ENCODE peak calls at places on chromosomes 7 and 10, in nine cellular contexts. One of them, this sample, is unnamed. For H3K4me1, the result is how much of the 10 kb centered on the place peaks cover.

GRCh38 chr7:88224596-88225275 is 4.9 kb upstream of the SRI start:
- DNase-seq in mesendoderm: no peak
- DNase-seq in fibroblast of lung: peak
- DNase-seq in endodermal cell: no peak
- DNase-seq in colonic mucosa: no peak
- DNase-seq in HCT116: no peak
- DNase-seq in neural progenitor cell: no peak
- DNase-seq in IMR-90: peak
- DNase-seq in neuronal stem cell: no peak
- DNase-seq in this sample: peak

GRCh38 chr7:30828591-30828990 is 57.4 kb downstream of the MINDY4 start:
- DNase-seq in mesendoderm: no peak
- DNase-seq in fibroblast of lung: no peak
- DNase-seq in endodermal cell: no peak
- DNase-seq in colonic mucosa: no peak
- DNase-seq in HCT116: no peak
- DNase-seq in neural progenitor cell: no peak
- DNase-seq in IMR-90: no peak
- DNase-seq in neuronal stem cell: no peak
- DNase-seq in this sample: no peak

GRCh38 chr10:15472008-15472407 is 100.9 kb upstream of the FAM171A1 start:
- DNase-seq in mesendoderm: no peak
- DNase-seq in fibroblast of lung: no peak
- DNase-seq in endodermal cell: no peak
- DNase-seq in colonic mucosa: no peak
- DNase-seq in HCT116: no peak
- DNase-seq in neural progenitor cell: peak
- DNase-seq in IMR-90: no peak
- DNase-seq in neuronal stem cell: no peak
- DNase-seq in this sample: peak

GRCh38 chr10:124263726-124264125 is 155.0 kb downstream of the OAT start:
- DNase-seq in mesendoderm: no peak
- DNase-seq in fibroblast of lung: no peak
- DNase-seq in endodermal cell: no peak
- DNase-seq in colonic mucosa: no peak
- DNase-seq in HCT116: no peak
- DNase-seq in neural progenitor cell: no peak
- DNase-seq in IMR-90: no peak
- DNase-seq in neuronal stem cell: no peak
- DNase-seq in this sample: no peak

GRCh38 chr7:38189256-38189938 is 11.4 kb downstream of the STARD3NL start:
- DNase-seq in mesendoderm: no peak
- DNase-seq in fibroblast of lung: no peak
- DNase-seq in endodermal cell: no peak
- DNase-seq in colonic mucosa: no peak
- DNase-seq in HCT116: no peak
- DNase-seq in neural progenitor cell: no peak
- DNase-seq in IMR-90: peak
- DNase-seq in neuronal stem cell: no peak
- DNase-seq in this sample: no peak

GRCh38 chr10:127976701-127977367 is 69.9 kb downstream of the PTPRE start:
- DNase-seq in mesendoderm: no peak
- DNase-seq in fibroblast of lung: no peak
- DNase-seq in endodermal cell: no peak
- DNase-seq in colonic mucosa: no peak
- DNase-seq in HCT116: no peak
- DNase-seq in neural progenitor cell: no peak
- DNase-seq in IMR-90: no peak
- DNase-seq in neuronal stem cell: no peak
- DNase-seq in this sample: no peak

GRCh38 chr7:55535637-55536016 is 36.7 kb downstream of the VOPP1 start:
- DNase-seq in mesendoderm: no peak
- DNase-seq in fibroblast of lung: no peak
- DNase-seq in endodermal cell: no peak
- DNase-seq in colonic mucosa: no peak
- DNase-seq in HCT116: no peak
- DNase-seq in neural progenitor cell: no peak
- DNase-seq in IMR-90: no peak
- DNase-seq in neuronal stem cell: no peak
- DNase-seq in this sample: no peak

GRCh38 chr7:107982918-107983389 is 20.0 kb downstream of the LAMB1 start:
- DNase-seq in mesendoderm: no peak
- DNase-seq in fibroblast of lung: peak
- DNase-seq in endodermal cell: no peak
- DNase-seq in colonic mucosa: no peak
- DNase-seq in HCT116: no peak
- DNase-seq in neural progenitor cell: no peak
- DNase-seq in IMR-90: peak
- DNase-seq in neuronal stem cell: no peak
- DNase-seq in this sample: no peak

GRCh38 chr10:86862786-86863185 is 94.6 kb downstream of the MMRN2 start:
- DNase-seq in mesendoderm: peak
- DNase-seq in fibroblast of lung: no peak
- DNase-seq in endodermal cell: no peak
- DNase-seq in colonic mucosa: no peak
- DNase-seq in HCT116: no peak
- DNase-seq in neural progenitor cell: no peak
- DNase-seq in IMR-90: no peak
- DNase-seq in neuronal stem cell: no peak
- DNase-seq in this sample: no peak

GRCh38 chr10:86863443-86863842 is 94.0 kb downstream of the MMRN2 start:
- DNase-seq in mesendoderm: peak
- DNase-seq in fibroblast of lung: no peak
- DNase-seq in endodermal cell: peak
- DNase-seq in colonic mucosa: no peak
- DNase-seq in HCT116: no peak
- DNase-seq in neural progenitor cell: no peak
- DNase-seq in IMR-90: no peak
- DNase-seq in neuronal stem cell: no peak
- DNase-seq in this sample: no peak

GRCh38 chr10:86870679-86871078 is 86.7 kb downstream of the MMRN2 start:
- DNase-seq in mesendoderm: no peak
- DNase-seq in fibroblast of lung: no peak
- DNase-seq in endodermal cell: no peak
- DNase-seq in colonic mucosa: no peak
- DNase-seq in HCT116: no peak
- DNase-seq in neural progenitor cell: no peak
- DNase-seq in IMR-90: no peak
- DNase-seq in neuronal stem cell: no peak
- DNase-seq in this sample: no peak

GRCh38 chr10:86868353-86868752 is 89.1 kb downstream of the MMRN2 start:
- DNase-seq in mesendoderm: peak
- DNase-seq in fibroblast of lung: peak
- DNase-seq in endodermal cell: peak
- DNase-seq in colonic mucosa: no peak
- DNase-seq in HCT116: no peak
- DNase-seq in neural progenitor cell: peak
- DNase-seq in IMR-90: peak
- DNase-seq in neuronal stem cell: peak
- DNase-seq in this sample: no peak

DNA sequence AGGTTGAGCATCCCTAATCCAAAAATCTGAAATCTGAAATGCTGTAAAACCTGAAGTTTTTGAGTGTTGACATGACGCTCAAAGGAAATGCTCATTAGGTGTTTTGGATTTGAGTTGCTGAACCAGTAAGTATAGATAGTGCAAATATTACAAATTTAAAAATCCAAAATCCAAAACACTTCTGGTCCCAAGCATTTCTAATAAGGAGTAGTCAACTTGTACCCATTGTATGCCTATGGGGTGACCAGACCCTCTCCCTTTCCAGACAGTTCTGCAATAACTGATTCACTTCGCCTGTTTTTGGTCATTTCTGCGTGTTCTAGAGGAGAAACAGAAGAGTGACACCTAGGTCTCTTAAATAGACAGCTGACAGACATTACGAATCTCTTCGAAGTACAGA is 90.3 kb downstream of the MMRN2 start:
- DNase-seq in mesendoderm: no peak
- DNase-seq in fibroblast of lung: no peak
- DNase-seq in endodermal cell: no peak
- DNase-seq in colonic mucosa: no peak
- DNase-seq in HCT116: no peak
- DNase-seq in neural progenitor cell: no peak
- DNase-seq in IMR-90: no peak
- DNase-seq in neuronal stem cell: no peak
- DNase-seq in this sample: no peak
- H3K9ac ChIP-seq in mesendoderm: no peak
- H3K9ac ChIP-seq in fibroblast of lung: no peak
- H3K9ac ChIP-seq in endodermal cell: no peak
- H3K9ac ChIP-seq in colonic mucosa: no peak
- H3K9ac ChIP-seq in HCT116: no peak
- H3K9ac ChIP-seq in neural progenitor cell: no peak
- H3K9ac ChIP-seq in IMR-90: no peak
- H3K9ac ChIP-seq in neuronal stem cell: no peak
- H3K9ac ChIP-seq in this sample: no peak

DNA sequence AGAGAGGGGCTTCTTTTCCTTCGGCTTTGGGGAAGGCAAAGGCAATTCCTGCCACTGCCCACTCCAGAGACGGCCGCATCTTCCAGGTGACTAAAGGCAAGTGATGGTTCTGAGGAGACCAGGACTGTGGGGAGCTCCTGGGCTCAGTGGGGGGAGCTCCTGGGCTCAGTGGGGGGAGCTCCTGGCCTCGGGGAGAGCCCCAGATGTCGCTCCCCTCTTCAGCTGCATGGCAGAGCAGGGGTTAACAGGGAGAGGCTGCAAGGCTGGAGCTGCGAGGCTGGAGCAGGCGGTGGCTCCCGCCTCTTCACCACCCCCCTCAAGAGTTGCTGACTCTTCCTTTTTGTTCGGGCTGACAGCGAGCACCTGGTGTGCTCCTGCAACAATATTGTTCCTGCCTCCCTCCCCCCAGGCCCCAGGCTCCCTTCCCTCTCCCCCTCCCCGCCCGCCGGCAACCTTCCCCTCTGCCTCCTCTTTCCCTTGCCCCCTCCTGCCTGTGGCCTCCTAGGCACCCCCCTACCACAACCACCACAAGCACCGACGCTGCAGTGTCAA is 56.3 kb upstream of the LBX1 start:
- DNase-seq in mesendoderm: peak
- DNase-seq in fibroblast of lung: no peak
- DNase-seq in endodermal cell: peak
- DNase-seq in colonic mucosa: no peak
- DNase-seq in HCT116: no peak
- DNase-seq in neural progenitor cell: peak
- DNase-seq in IMR-90: no peak
- DNase-seq in neuronal stem cell: no peak
- DNase-seq in this sample: no peak
- H3K4me3 ChIP-seq in mesendoderm: no peak
- H3K4me3 ChIP-seq in fibroblast of lung: no peak
- H3K4me3 ChIP-seq in endodermal cell: no peak
- H3K4me3 ChIP-seq in colonic mucosa: no peak
- H3K4me3 ChIP-seq in HCT116: no peak
- H3K4me3 ChIP-seq in neural progenitor cell: no peak
- H3K4me3 ChIP-seq in IMR-90: no peak
- H3K4me3 ChIP-seq in neuronal stem cell: no peak
- H3K4me3 ChIP-seq in this sample: no peak

DNA sequence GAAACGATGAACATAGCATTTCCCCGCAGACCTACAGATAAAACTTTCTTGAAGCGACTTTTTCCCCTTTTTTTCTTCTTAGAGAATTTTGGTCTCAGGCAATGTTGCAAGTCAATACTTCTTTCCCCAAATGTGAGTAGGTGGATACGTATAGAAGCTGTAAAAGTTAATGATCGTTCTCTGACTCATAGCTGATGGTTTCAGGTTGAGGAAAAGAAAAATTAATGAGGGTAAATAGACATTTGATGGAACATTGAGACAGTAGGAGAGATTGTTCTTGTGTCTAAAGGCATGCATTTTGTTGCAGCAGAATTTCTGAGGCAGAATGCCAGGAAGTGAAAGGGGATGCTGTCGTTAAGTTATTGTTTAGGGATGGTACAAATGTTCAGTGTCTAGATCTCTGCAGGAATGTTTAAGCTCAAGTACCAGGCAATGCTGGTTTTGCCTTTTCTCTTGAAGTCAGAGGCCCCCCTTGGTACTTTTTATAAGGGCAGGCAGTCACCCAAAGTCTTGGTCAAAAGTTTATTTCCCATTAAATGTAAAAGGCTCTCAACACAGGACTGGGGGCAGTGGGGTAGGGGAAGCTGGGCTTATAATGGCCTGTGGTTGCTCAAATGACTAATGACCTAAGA is 9.3 kb downstream of the TCF7L2 start:
- DNase-seq in mesendoderm: no peak
- DNase-seq in fibroblast of lung: no peak
- DNase-seq in endodermal cell: no peak
- DNase-seq in colonic mucosa: no peak
- DNase-seq in HCT116: peak
- DNase-seq in neural progenitor cell: peak
- DNase-seq in IMR-90: peak
- DNase-seq in neuronal stem cell: no peak
- DNase-seq in this sample: peak
- H3K4me1 ChIP-seq in mesendoderm: under half
- H3K4me1 ChIP-seq in fibroblast of lung: under half
- H3K4me1 ChIP-seq in endodermal cell: under half
- H3K4me1 ChIP-seq in colonic mucosa: under half
- H3K4me1 ChIP-seq in HCT116: half or more
- H3K4me1 ChIP-seq in neural progenitor cell: half or more
- H3K4me1 ChIP-seq in IMR-90: under half
- H3K4me1 ChIP-seq in neuronal stem cell: half or more
- H3K4me1 ChIP-seq in this sample: half or more

GRCh38 chr10:119541459-119542356 is 811 bp downstream of the RGS10 start:
- DNase-seq in mesendoderm: no peak
- DNase-seq in fibroblast of lung: no peak
- DNase-seq in endodermal cell: peak
- DNase-seq in colonic mucosa: no peak
- DNase-seq in HCT116: no peak
- DNase-seq in neural progenitor cell: no peak
- DNase-seq in IMR-90: no peak
- DNase-seq in neuronal stem cell: no peak
- DNase-seq in this sample: peak

GRCh38 chr10:119545310-119545709 is 2.8 kb upstream of the RGS10 start:
- DNase-seq in mesendoderm: no peak
- DNase-seq in fibroblast of lung: no peak
- DNase-seq in endodermal cell: no peak
- DNase-seq in colonic mucosa: no peak
- DNase-seq in HCT116: no peak
- DNase-seq in neural progenitor cell: no peak
- DNase-seq in IMR-90: no peak
- DNase-seq in neuronal stem cell: no peak
- DNase-seq in this sample: no peak

GRCh38 chr10:119543814-119544642 is 1.5 kb upstream of the RGS10 start:
- DNase-seq in mesendoderm: peak
- DNase-seq in fibroblast of lung: no peak
- DNase-seq in endodermal cell: peak
- DNase-seq in colonic mucosa: peak
- DNase-seq in HCT116: no peak
- DNase-seq in neural progenitor cell: peak
- DNase-seq in IMR-90: no peak
- DNase-seq in neuronal stem cell: peak
- DNase-seq in this sample: no peak

GRCh38 chr10:119542357-119542989 is at the start of gene RGS10:
- DNase-seq in mesendoderm: peak
- DNase-seq in fibroblast of lung: peak
- DNase-seq in endodermal cell: peak
- DNase-seq in colonic mucosa: peak
- DNase-seq in HCT116: peak
- DNase-seq in neural progenitor cell: peak
- DNase-seq in IMR-90: peak
- DNase-seq in neuronal stem cell: peak
- DNase-seq in this sample: peak

GRCh38 chr10:119542990-119543813 is 683 bp upstream of the RGS10 start:
- DNase-seq in mesendoderm: peak
- DNase-seq in fibroblast of lung: peak
- DNase-seq in endodermal cell: no peak
- DNase-seq in colonic mucosa: peak
- DNase-seq in HCT116: no peak
- DNase-seq in neural progenitor cell: peak
- DNase-seq in IMR-90: peak
- DNase-seq in neuronal stem cell: peak
- DNase-seq in this sample: peak
- H3K9ac ChIP-seq in mesendoderm: peak
- H3K9ac ChIP-seq in fibroblast of lung: peak
- H3K9ac ChIP-seq in endodermal cell: no peak
- H3K9ac ChIP-seq in colonic mucosa: peak
- H3K9ac ChIP-seq in HCT116: peak
- H3K9ac ChIP-seq in neural progenitor cell: no peak
- H3K9ac ChIP-seq in IMR-90: peak
- H3K9ac ChIP-seq in neuronal stem cell: peak
- H3K9ac ChIP-seq in this sample: peak

This sample was measured in adipocyte.